ENCODE peak calls at places on chromosomes 3 and 15, in four cellular contexts. O is T-helper 17 cell, V is NCI-H1436, U is sigmoid colon. T is an unnamed sample.

GRCh38 chr15:100859970-100860828 is 19.4 kb upstream of the ALDH1A3 start:
- DNase-seq in V (no peak), O (no peak), U (peak; percentile 24), T (no peak)

GRCh38 chr15:59532770-59533379 is 78.7 kb upstream of the GCNT3 start:
- DNase-seq in O (no peak), U (peak; percentile 14), V (peak; percentile 52), T (peak; percentile 11)

GRCh38 chr15:33048255-33048654 is 146.3 kb downstream of the FMN1 start:
- DNase-seq in O (no peak), U (no peak), V (no peak), T (no peak)

GRCh38 chr3:185283374-185283935 is 29.6 kb upstream of the EHHADH start:
- DNase-seq in V (no peak), U (no peak), O (no peak), T (no peak)

GRCh38 chr3:13537926-13538325 is 11.0 kb upstream of the FBLN2 start:
- DNase-seq in U (peak; percentile 69), O (no peak), V (no peak), T (no peak)

GRCh38 chr3:115512565-115513410 is 110.5 kb upstream of the GAP43 start:
- DNase-seq in V (peak; percentile 75), U (no peak), O (no peak), T (peak; percentile 71)

GRCh38 chr3:2838533-2839157 is 271.5 kb downstream of the IL5RA start:
- DNase-seq in O (no peak), U (no peak), V (no peak), T (no peak)

GRCh38 chr3:170228093-170228766 is 6.0 kb downstream of the PRKCI start:
- DNase-seq in U (no peak), O (no peak), V (no peak), T (no peak)

GRCh38 chr3:51982352-51982837 is 940 bp upstream of the ACY1 start:
- DNase-seq in V (no peak), U (no peak), O (no peak), T (no peak)

T was measured in NCI-H2227 treated with DMSO at 0.1 percent for 48 hours.